ENCODE peak calls at places on chromosome 16, in five cellular contexts. G is kidney glomerular epithelial cell, L is C1 segment of cervical spinal cord, N is SK-N-DZ, P is lung. R is an unnamed sample.

GRCh38 chr16:27383511-27384243 is 18.3 kb upstream of the IL21R start:
- DNase-seq in N (no peak), G (no peak), L (no peak), P (no peak), R (no peak)

GRCh38 chr16:53093162-53093744 is 38.5 kb downstream of the CHD9 start:
- DNase-seq in L (no peak), P (no peak), G (no peak), N (no peak), R (no peak)

GRCh38 chr16:88510091-88510719 is 57.1 kb downstream of the ZFPM1 start:
- DNase-seq in G (no peak), P (no peak), L (no peak), N (no peak), R (no peak)

GRCh38 chr16:62225675-62226074 is 189.4 kb upstream of the CDH8 start:
- DNase-seq in N (peak), P (peak), L (no peak), G (no peak), R (peak)

GRCh38 chr16:54400261-54400660 is 113.7 kb upstream of the IRX3 start:
- DNase-seq in G (no peak), P (no peak), L (no peak), N (no peak), R (no peak)

GRCh38 chr16:3123986-3124886 is 10.6 kb upstream of the ZNF213 start:
- DNase-seq in L (peak), P (peak), N (peak), G (peak), R (peak)

GRCh38 chr16:58011652-58012051 is 10.4 kb downstream of the USB1 start:
- DNase-seq in L (no peak), P (no peak), N (no peak), G (peak), R (peak)

GRCh38 chr16:80986557-80986956 is 20.1 kb downstream of the CMC2 start:
- DNase-seq in L (no peak), P (no peak), N (peak), G (no peak), R (no peak)

GRCh38 chr16:49542391-49542891 is 168.8 kb downstream of the C16orf78 start:
- DNase-seq in N (peak), L (no peak), G (no peak), P (no peak), R (no peak)

GRCh38 chr16:12390644-12391043 is 413.0 kb downstream of the CPPED1 start:
- DNase-seq in G (no peak), P (no peak), N (no peak), L (no peak), R (no peak)

GRCh38 chr16:81140930-81141780 is 45.0 kb upstream of the GCSH start:
- DNase-seq in N (no peak), G (no peak), L (no peak), P (no peak), R (no peak)

GRCh38 chr16:55492756-55493380 is 13.9 kb downstream of the MMP2 start:
- DNase-seq in N (no peak), P (no peak), G (no peak), L (no peak), R (no peak)

GRCh38 chr16:76946879-76947278 is 244.1 kb upstream of the MON1B start:
- DNase-seq in L (no peak), G (peak), N (peak), P (no peak), R (peak)

GRCh38 chr16:14353340-14353739 is 276.7 kb downstream of the PARN start:
- DNase-seq in G (no peak), N (no peak), P (no peak), L (no peak), R (no peak)

GRCh38 chr16:54932737-54933254 is 2.1 kb downstream of the IRX5 start:
- DNase-seq in G (no peak), N (no peak), L (no peak), P (no peak), R (no peak)

GRCh38 chr16:51542856-51543510 is 391.9 kb upstream of the SALL1 start:
- DNase-seq in N (peak), L (no peak), P (no peak), G (no peak), R (no peak)

GRCh38 chr16:80718480-80719220 is 85.7 kb downstream of the CDYL2 start:
- DNase-seq in G (no peak), L (peak), P (no peak), N (no peak), R (no peak)

R was measured in hepatocyte.